ENCODE peak calls at places on chromosome 9, in eight cellular contexts. M, L, U, I, T, Q, Z and R are unnamed samples.
A peak's percentile ranks its signal among the peaks of the same experiment; 100 is the strongest.

GRCh38 chr9:118318770-118319443 is 614.7 kb downstream of the TLR4 start:
- DNase-seq in M (no peak), L (no peak), U (peak; percentile 87), I (no peak), T (no peak), Q (peak; percentile 15), Z (no peak), R (no peak)

GRCh38 chr9:5622019-5622418 is 6.9 kb upstream of the RIC1 start:
- DNase-seq in M (no peak), L (no peak), U (no peak), I (no peak), T (no peak), Q (peak; percentile 91), Z (peak; percentile 84), R (no peak)

GRCh38 chr9:35277171-35277520 is 115.3 kb downstream of the UNC13B start:
- DNase-seq in M (no peak), L (no peak), U (no peak), I (no peak), T (no peak), Q (no peak), Z (peak; percentile 39), R (no peak)

GRCh38 chr9:73573235-73573634 is 421.6 kb downstream of the ANXA1 start:
- DNase-seq in M (no peak), L (no peak), U (no peak), I (no peak), T (no peak), Q (no peak), Z (no peak), R (no peak)

GRCh38 chr9:130542038-130542437 is 37.3 kb upstream of the FUBP3 start:
- DNase-seq in M (no peak), L (no peak), U (no peak), I (no peak), T (no peak), Q (no peak), Z (no peak), R (no peak)

GRCh38 chr9:91724609-91725505 is 225.2 kb downstream of the ROR2 start:
- DNase-seq in M (no peak), L (no peak), U (no peak), I (no peak), T (no peak), Q (no peak), Z (no peak), R (no peak)

GRCh38 chr9:92592946-92593860 is 57.4 kb upstream of the ECM2 start:
- DNase-seq in M (peak; percentile 5), L (no peak), U (no peak), I (no peak), T (no peak), Q (peak; percentile 51), Z (no peak), R (no peak)

GRCh38 chr9:127457191-127457878 is 6.0 kb downstream of the LRSAM1 start:
- DNase-seq in M (no peak), L (no peak), U (no peak), I (no peak), T (no peak), Q (no peak), Z (no peak), R (no peak)

GRCh38 chr9:15136646-15137045 is 170.4 kb downstream of the TTC39B start:
- DNase-seq in M (no peak), L (peak; percentile 7), U (no peak), I (no peak), T (no peak), Q (no peak), Z (no peak), R (no peak)

GRCh38 chr9:131361202-131361833 is 32.6 kb upstream of the PRRC2B start:
- DNase-seq in M (peak; percentile 25), L (no peak), U (no peak), I (no peak), T (no peak), Q (peak; percentile 36), Z (no peak), R (peak; percentile 15)

GRCh38 chr9:69502671-69503301 is 169.4 kb downstream of the APBA1 start:
- DNase-seq in M (no peak), L (no peak), U (peak; percentile 6), I (no peak), T (no peak), Q (peak; percentile 57), Z (peak; percentile 64), R (no peak)

GRCh38 chr9:77512876-77513275 is 135.2 kb downstream of the GNA14 start:
- DNase-seq in M (no peak), L (no peak), U (no peak), I (no peak), T (no peak), Q (no peak), Z (peak; percentile 44), R (no peak)

GRCh38 chr9:96218821-96219614 is 83.0 kb downstream of the HSD17B3 start:
- DNase-seq in M (peak; percentile 8), L (no peak), U (no peak), I (peak; percentile 6), T (peak; percentile 31), Q (no peak), Z (no peak), R (no peak)

GRCh38 chr9:70954126-70954525 is 167.3 kb downstream of the TRPM3 start:
- DNase-seq in M (no peak), L (no peak), U (peak; percentile 75), I (no peak), T (no peak), Q (peak; percentile 97), Z (peak; percentile 91), R (no peak)

GRCh38 chr9:117725426-117725887 is 21.3 kb downstream of the TLR4 start:
- DNase-seq in M (no peak), L (no peak), U (no peak), I (no peak), T (no peak), Q (no peak), Z (peak; percentile 65), R (no peak)

GRCh38 chr9:26301659-26302058 is 590.9 kb downstream of the CAAP1 start:
- DNase-seq in M (no peak), L (no peak), U (no peak), I (no peak), T (no peak), Q (no peak), Z (no peak), R (no peak)

GRCh38 chr9:77084094-77084493 is 64.6 kb downstream of the FOXB2 start:
- DNase-seq in M (no peak), L (no peak), U (no peak), I (no peak), T (no peak), Q (no peak), Z (no peak), R (no peak)

GRCh38 chr9:20111173-20111843 is 322.5 kb upstream of the SLC24A2 start:
- DNase-seq in M (no peak), L (no peak), U (no peak), I (no peak), T (no peak), Q (no peak), Z (no peak), R (no peak)

GRCh38 chr9:76049341-76049740 is 158.9 kb downstream of the PCSK5 start:
- DNase-seq in M (no peak), L (no peak), U (no peak), I (no peak), T (no peak), Q (no peak), Z (no peak), R (no peak)

GRCh38 chr9:132588501-132589147 is 6.2 kb downstream of the BARHL1 start:
- DNase-seq in M (no peak), L (no peak), U (no peak), I (no peak), T (no peak), Q (no peak), Z (no peak), R (no peak)

GRCh38 chr9:124652203-124652992 is 118.7 kb downstream of the NR6A1 start:
- DNase-seq in M (no peak), L (no peak), U (peak; percentile 78), I (no peak), T (no peak), Q (peak; percentile 99), Z (peak; percentile 72), R (no peak)

GRCh38 chr9:134983506-134984371 is 66.0 kb upstream of the FCN1 start:
- DNase-seq in M (no peak), L (no peak), U (no peak), I (no peak), T (no peak), Q (no peak), Z (no peak), R (no peak)

GRCh38 chr9:86175743-86176456 is 76.5 kb upstream of the GOLM1 start:
- DNase-seq in M (no peak), L (no peak), U (no peak), I (no peak), T (no peak), Q (no peak), Z (no peak), R (no peak)

GRCh38 chr9:15069106-15069505 is 158.9 kb upstream of the FREM1 start:
- DNase-seq in M (no peak), L (no peak), U (no peak), I (no peak), T (no peak), Q (no peak), Z (no peak), R (no peak)

GRCh38 chr9:76817489-76817888 is 53.3 kb downstream of the PCA3 start:
- DNase-seq in M (no peak), L (no peak), U (no peak), I (no peak), T (no peak), Q (peak; percentile 73), Z (peak; percentile 53), R (no peak)

GRCh38 chr9:14687042-14687719 is 6.1 kb downstream of the ZDHHC21 start:
- DNase-seq in M (no peak), L (no peak), U (no peak), I (no peak), T (no peak), Q (peak; percentile 91), Z (peak; percentile 74), R (no peak)

GRCh38 chr9:12859704-12860251 is 85.0 kb downstream of the LURAP1L start:
- DNase-seq in M (no peak), L (no peak), U (peak; percentile 48), I (no peak), T (no peak), Q (peak; percentile 95), Z (peak; percentile 87), R (no peak)

GRCh38 chr9:129221233-129221632 is 43.2 kb upstream of the IER5L start:
- DNase-seq in M (peak; percentile 33), L (peak; percentile 90), U (no peak), I (no peak), T (no peak), Q (no peak), Z (no peak), R (no peak)

GRCh38 chr9:28770226-28770625 is 1196.9 kb upstream of the C9orf72 start:
- DNase-seq in M (no peak), L (peak; percentile 60), U (no peak), I (no peak), T (no peak), Q (no peak), Z (no peak), R (no peak)

GRCh38 chr9:9998491-9999287 is 614.1 kb downstream of the PTPRD start:
- DNase-seq in M (no peak), L (peak; percentile 51), U (peak; percentile 15), I (no peak), T (no peak), Q (no peak), Z (no peak), R (no peak)

GRCh38 chr9:128782669-128783068 is 4.4 kb upstream of the TBC1D13 start:
- DNase-seq in M (no peak), L (no peak), U (no peak), I (no peak), T (no peak), Q (no peak), Z (no peak), R (no peak)

GRCh38 chr9:134501266-134502181 is 140.1 kb upstream of the COL5A1 start:
- DNase-seq in M (no peak), L (no peak), U (peak; percentile 2), I (no peak), T (no peak), Q (peak; percentile 27), Z (no peak), R (no peak)

GRCh38 chr9:129125478-129125877 is 14.3 kb downstream of the PTPA start:
- DNase-seq in M (no peak), L (no peak), U (peak; percentile 71), I (no peak), T (no peak), Q (peak; percentile 90), Z (peak; percentile 92), R (no peak)

GRCh38 chr9:111945216-111945615 is 48.6 kb downstream of the UGCG start:
- DNase-seq in M (peak; percentile 43), L (peak; percentile 65), U (no peak), I (no peak), T (peak; percentile 58), Q (peak; percentile 70), Z (peak; percentile 47), R (no peak)